ENCODE peak calls at places on chromosomes 7 and 10, in nine cellular contexts. Y is CD4-positive, alpha-beta T cell; D is GM13976; R is bronchial epithelial cell; C is transverse colon; S is NB4; H is BJ; E is uterus; T is cardiac muscle cell. I is an unnamed sample.

GRCh38 chr10:36677170-36677768 is 448.1 kb upstream of the ANKRD30A start:
- DNase-seq in Y (no peak), D (no peak), R (no peak), C (no peak), S (no peak), H (no peak), E (no peak), T (no peak), I (no peak)

GRCh38 chr7:105721571-105722104 is 140.3 kb upstream of the EFCAB10 start:
- DNase-seq in Y (no peak), D (no peak), R (no peak), C (no peak), S (no peak), H (no peak), E (no peak), T (no peak), I (no peak)

GRCh38 chr10:62681211-62681940 is 123.1 kb upstream of the ADO start:
- DNase-seq in Y (peak), D (peak), R (peak), C (peak), S (peak), H (no peak), E (no peak), T (peak), I (no peak)

GRCh38 chr10:78338717-78339116 is 305.1 kb downstream of the RPS24 start:
- DNase-seq in Y (no peak), D (no peak), R (no peak), C (no peak), S (no peak), H (no peak), E (peak), T (no peak), I (no peak)

GRCh38 chr10:28920091-28920490 is 242.8 kb downstream of the BAMBI start:
- DNase-seq in Y (no peak), D (no peak), R (no peak), C (no peak), S (no peak), H (no peak), E (no peak), T (no peak), I (no peak)

GRCh38 chr7:27435461-27435860 is 192.9 kb downstream of the EVX1 start:
- DNase-seq in Y (no peak), D (no peak), R (no peak), C (no peak), S (no peak), H (no peak), E (no peak), T (peak), I (no peak)

GRCh38 chr10:129521161-129522025 is 54.4 kb downstream of the MGMT start:
- DNase-seq in Y (no peak), D (no peak), R (no peak), C (no peak), S (no peak), H (no peak), E (no peak), T (no peak), I (no peak)

GRCh38 chr10:127142141-127142540 is 54.2 kb downstream of the INSYN2A start:
- DNase-seq in Y (no peak), D (no peak), R (no peak), C (no peak), S (no peak), H (no peak), E (no peak), T (no peak), I (no peak)

GRCh38 chr7:148882668-148883232 is 1.3 kb downstream of the EZH2 start:
- DNase-seq in Y (no peak), D (no peak), R (peak), C (no peak), S (peak), H (no peak), E (no peak), T (peak), I (no peak)

GRCh38 chr7:127591189-127591588 is 2.3 kb upstream of the FSCN3 start:
- DNase-seq in Y (no peak), D (no peak), R (no peak), C (no peak), S (no peak), H (no peak), E (no peak), T (no peak), I (no peak)

GRCh38 chr7:47654672-47655340 is 72.9 kb upstream of the TNS3 start:
- DNase-seq in Y (no peak), D (no peak), R (no peak), C (no peak), S (no peak), H (no peak), E (no peak), T (peak), I (no peak)

GRCh38 chr10:132478341-132479023 is 59.1 kb upstream of the INPP5A start:
- DNase-seq in Y (no peak), D (no peak), R (no peak), C (no peak), S (no peak), H (no peak), E (no peak), T (no peak), I (no peak)

GRCh38 chr10:124364674-124365073 is 54.0 kb downstream of the OAT start:
- DNase-seq in Y (no peak), D (no peak), R (no peak), C (no peak), S (no peak), H (no peak), E (no peak), T (no peak), I (no peak)

GRCh38 chr10:47027812-47028260 is 116.6 kb downstream of the PTPN20 start:
- DNase-seq in Y (no peak), D (no peak), R (no peak), C (no peak), S (no peak), H (no peak), E (no peak), T (no peak), I (no peak)

GRCh38 chr10:103682042-103682441 is 173.3 kb downstream of the SH3PXD2A start:
- DNase-seq in Y (no peak), D (no peak), R (no peak), C (no peak), S (no peak), H (no peak), E (peak), T (no peak), I (no peak)

GRCh38 chr10:109934958-109935793 is 11.9 kb upstream of the XPNPEP1 start:
- DNase-seq in Y (no peak), D (no peak), R (peak), C (no peak), S (peak), H (no peak), E (no peak), T (peak), I (no peak)

GRCh38 chr10:85648279-85648754 is 718.3 kb downstream of the GRID1 start:
- DNase-seq in Y (no peak), D (no peak), R (peak), C (no peak), S (no peak), H (no peak), E (no peak), T (no peak), I (no peak)

GRCh38 chr10:114925675-114926204 is 12.3 kb upstream of the TRUB1 start:
- DNase-seq in Y (no peak), D (peak), R (peak), C (no peak), S (peak), H (no peak), E (no peak), T (peak), I (no peak)

GRCh38 chr10:132392811-132393694 is 3.9 kb upstream of the PWWP2B start:
- DNase-seq in Y (peak), D (no peak), R (no peak), C (peak), S (peak), H (no peak), E (no peak), T (no peak), I (no peak)

GRCh38 chr10:52653510-52653909 is 119.1 kb downstream of the MBL2 start:
- DNase-seq in Y (no peak), D (no peak), R (no peak), C (no peak), S (no peak), H (no peak), E (no peak), T (peak), I (no peak)

GRCh38 chr7:111763221-111763791 is 201.0 kb upstream of the IMMP2L start:
- DNase-seq in Y (no peak), D (peak), R (peak), C (no peak), S (peak), H (no peak), E (no peak), T (peak), I (no peak)

GRCh38 chr10:114897593-114897992 is 40.4 kb upstream of the TRUB1 start:
- DNase-seq in Y (no peak), D (no peak), R (no peak), C (no peak), S (peak), H (no peak), E (no peak), T (no peak), I (no peak)

GRCh38 chr7:143901710-143902587 is at the start of gene TCAF1:
- DNase-seq in Y (peak), D (peak), R (peak), C (peak), S (peak), H (peak), E (peak), T (peak), I (peak)
- TF ChIP-seq CTCF in Y (peak), D (peak), R (peak), C (peak), S (peak), H (peak), E (peak), T (peak), I (peak)

GRCh38 chr10:30591249-30591670 is 38.3 kb downstream of the LYZL2 start:
- DNase-seq in Y (peak), D (peak), R (peak), C (peak), S (peak), H (no peak), E (peak), T (peak), I (peak)
- TF ChIP-seq CTCF in Y (peak), D (peak), R (peak), C (peak), S (peak), H (peak), E (peak), T (peak), I (peak)

GRCh38 chr7:38367301-38367700 is 93.9 kb upstream of the TARP start:
- DNase-seq in Y (no peak), D (peak), R (no peak), C (no peak), S (peak), H (no peak), E (no peak), T (no peak), I (no peak)

GRCh38 chr7:38373155-38373554 is 99.7 kb upstream of the TARP start:
- DNase-seq in Y (no peak), D (no peak), R (no peak), C (no peak), S (no peak), H (no peak), E (no peak), T (no peak), I (no peak)

GRCh38 chr7:38369816-38370493 is 96.5 kb upstream of the TARP start:
- DNase-seq in Y (peak), D (peak), R (peak), C (peak), S (peak), H (no peak), E (peak), T (peak), I (peak)

GRCh38 chr7:38368191-38368605 is 94.8 kb upstream of the TARP start:
- DNase-seq in Y (peak), D (peak), R (peak), C (peak), S (peak), H (no peak), E (no peak), T (peak), I (peak)
- TF ChIP-seq CTCF in Y (peak), D (peak), R (peak), C (peak), S (peak), H (peak), E (no peak), T (peak), I (peak)

GRCh38 chr7:21146642-21147423 is 281.1 kb upstream of the SP4 start:
- DNase-seq in Y (no peak), D (no peak), R (no peak), C (no peak), S (no peak), H (no peak), E (no peak), T (no peak), I (no peak)
- TF ChIP-seq CTCF in Y (no peak), D (no peak), R (no peak), C (no peak), S (no peak), H (no peak), E (no peak), T (no peak), I (no peak)

GRCh38 chr7:128833148-128833938 is 3.1 kb downstream of the FLNC start:
- DNase-seq in Y (no peak), D (peak), R (peak), C (peak), S (peak), H (no peak), E (peak), T (peak), I (no peak)

GRCh38 chr7:128832880-128833147 is 2.6 kb downstream of the FLNC start:
- DNase-seq in Y (no peak), D (peak), R (no peak), C (no peak), S (no peak), H (no peak), E (no peak), T (no peak), I (no peak)

GRCh38 chr7:128831178-128831993 is 1.2 kb downstream of the FLNC start:
- DNase-seq in Y (no peak), D (peak), R (no peak), C (peak), S (peak), H (no peak), E (peak), T (peak), I (peak)

GRCh38 chr7:128833939-128834310 is 3.7 kb downstream of the FLNC start:
- DNase-seq in Y (no peak), D (no peak), R (no peak), C (no peak), S (no peak), H (no peak), E (no peak), T (peak), I (no peak)

GRCh38 chr7:128831994-128832879 is 2.0 kb downstream of the FLNC start:
- DNase-seq in Y (no peak), D (peak), R (no peak), C (no peak), S (peak), H (no peak), E (peak), T (peak), I (no peak)
- TF ChIP-seq CTCF in Y (no peak), D (no peak), R (no peak), C (no peak), S (no peak), H (no peak), E (no peak), T (no peak), I (no peak)

GRCh38 chr10:122648599-122649428 is 50.8 kb downstream of the C10orf120 start:
- DNase-seq in Y (no peak), D (peak), R (peak), C (peak), S (peak), H (no peak), E (no peak), T (peak), I (peak)
- TF ChIP-seq CTCF in Y (peak), D (peak), R (peak), C (peak), S (peak), H (peak), E (no peak), T (peak), I (peak)